ENCODE peak calls at places on chromosomes 1 and 21, in four cellular contexts. G is body of pancreas, L is spleen, T is IMR-90. Q is an unnamed sample. For H3K27me3, the result is how much of the 10 kb centered on the place peaks cover.

GRCh38 chr1:200474633-200475032 is 64.8 kb upstream of the ZNF281 start:
- DNase-seq in G (no peak), L (no peak), T (no peak), Q (no peak)

GRCh38 chr1:217528271-217528670 is 102.6 kb downstream of the GPATCH2 start:
- DNase-seq in G (no peak), L (no peak), T (peak), Q (no peak)

GRCh38 chr21:37509802-37510393 is 143.3 kb downstream of the DYRK1A start:
- DNase-seq in G (no peak), L (no peak), T (peak), Q (no peak)

GRCh38 chr1:180930687-180931086 is 18.0 kb downstream of the KIAA1614 start:
- DNase-seq in G (no peak), L (no peak), T (no peak), Q (no peak)

GRCh38 chr1:4422496-4423289 is 231.7 kb upstream of the AJAP1 start:
- DNase-seq in G (no peak), L (no peak), T (no peak), Q (no peak)

GRCh38 chr1:239031310-239031709 is 355.1 kb upstream of the CHRM3 start:
- DNase-seq in G (no peak), L (no peak), T (no peak), Q (no peak)

GRCh38 chr1:156608036-156608674 is 6.9 kb upstream of the GPATCH4 start:
- DNase-seq in G (peak), L (no peak), T (peak), Q (no peak)

GRCh38 chr21:24939288-24939687 is 668.0 kb downstream of the MRPL39 start:
- DNase-seq in G (no peak), L (no peak), T (no peak), Q (no peak)

GRCh38 chr1:43979528-43980254 is 681 bp downstream of the B4GALT2 start:
- DNase-seq in G (peak), L (peak), T (peak), Q (peak)

GRCh38 chr1:156122519-156123355 is 8.2 kb downstream of the LMNA start:
- DNase-seq in G (peak), L (no peak), T (peak), Q (no peak)

GRCh38 chr1:234605983-234606730 is 3.8 kb downstream of the IRF2BP2 start:
- DNase-seq in G (peak), L (peak), T (peak), Q (no peak)

GRCh38 chr1:64822621-64823020 is 77.7 kb downstream of the RAVER2 start:
- DNase-seq in G (no peak), L (no peak), T (peak), Q (no peak)

GRCh38 chr1:178727014-178727895 is 2.2 kb downstream of the RALGPS2 start:
- DNase-seq in G (no peak), L (no peak), T (no peak), Q (no peak)

GRCh38 chr21:45984584-45985095 is 3.1 kb downstream of the COL6A1 start:
- DNase-seq in G (no peak), L (no peak), T (no peak), Q (no peak)
- H3K4me3 ChIP-seq in G (no peak), L (no peak), T (peak), Q (no peak)

DNA sequence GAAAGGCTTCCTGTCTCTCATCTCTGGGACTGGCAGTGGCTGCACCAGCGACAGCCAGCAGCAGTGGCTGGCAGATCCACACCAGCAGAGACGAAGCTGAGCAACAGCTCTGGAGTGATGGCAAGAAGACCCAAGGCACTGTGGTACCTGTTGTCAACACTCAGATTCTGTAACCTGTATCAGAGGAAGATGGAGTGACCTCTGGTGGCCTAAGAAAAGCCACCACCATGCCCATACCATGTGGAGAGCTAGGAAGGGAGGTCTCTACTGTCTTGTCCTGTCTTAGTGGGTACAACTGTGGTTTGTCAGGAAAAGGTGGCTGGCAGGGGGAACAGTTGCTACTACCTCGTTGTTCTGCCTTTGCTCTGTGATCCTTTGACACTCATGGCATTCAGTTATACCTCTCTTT is 22.5 kb upstream of the RHBDL2 start:
- DNase-seq in G (no peak), L (no peak), T (no peak), Q (no peak)
- TF ChIP-seq CTCF in G (no peak), L (no peak), T (no peak), Q (peak)

GRCh38 chr1:25616080-25616931 is at the start of gene MAN1C1:
- DNase-seq in G (peak), L (peak), T (peak), Q (peak)
- H3K27me3 ChIP-seq in G (under half), L (under half), T (under half), Q (under half)

GRCh38 chr1:194873328-194873923 is 1687.0 kb upstream of the B3GALT2 start:
- DNase-seq in G (no peak), L (no peak), T (peak), Q (no peak)
- H3K4me3 ChIP-seq in G (no peak), L (no peak), T (no peak), Q (no peak)

GRCh38 chr1:33332357-33332789 is 11.5 kb upstream of the A3GALT2 start:
- DNase-seq in G (no peak), L (no peak), T (peak), Q (no peak)

GRCh38 chr1:33330906-33331305 is 10.0 kb upstream of the A3GALT2 start:
- DNase-seq in G (no peak), L (peak), T (no peak), Q (no peak)

GRCh38 chr1:33330376-33330890 is 9.5 kb upstream of the A3GALT2 start:
- DNase-seq in G (no peak), L (peak), T (no peak), Q (no peak)

GRCh38 chr1:33332881-33333280 is 12.0 kb upstream of the A3GALT2 start:
- DNase-seq in G (no peak), L (peak), T (no peak), Q (no peak)

DNA sequence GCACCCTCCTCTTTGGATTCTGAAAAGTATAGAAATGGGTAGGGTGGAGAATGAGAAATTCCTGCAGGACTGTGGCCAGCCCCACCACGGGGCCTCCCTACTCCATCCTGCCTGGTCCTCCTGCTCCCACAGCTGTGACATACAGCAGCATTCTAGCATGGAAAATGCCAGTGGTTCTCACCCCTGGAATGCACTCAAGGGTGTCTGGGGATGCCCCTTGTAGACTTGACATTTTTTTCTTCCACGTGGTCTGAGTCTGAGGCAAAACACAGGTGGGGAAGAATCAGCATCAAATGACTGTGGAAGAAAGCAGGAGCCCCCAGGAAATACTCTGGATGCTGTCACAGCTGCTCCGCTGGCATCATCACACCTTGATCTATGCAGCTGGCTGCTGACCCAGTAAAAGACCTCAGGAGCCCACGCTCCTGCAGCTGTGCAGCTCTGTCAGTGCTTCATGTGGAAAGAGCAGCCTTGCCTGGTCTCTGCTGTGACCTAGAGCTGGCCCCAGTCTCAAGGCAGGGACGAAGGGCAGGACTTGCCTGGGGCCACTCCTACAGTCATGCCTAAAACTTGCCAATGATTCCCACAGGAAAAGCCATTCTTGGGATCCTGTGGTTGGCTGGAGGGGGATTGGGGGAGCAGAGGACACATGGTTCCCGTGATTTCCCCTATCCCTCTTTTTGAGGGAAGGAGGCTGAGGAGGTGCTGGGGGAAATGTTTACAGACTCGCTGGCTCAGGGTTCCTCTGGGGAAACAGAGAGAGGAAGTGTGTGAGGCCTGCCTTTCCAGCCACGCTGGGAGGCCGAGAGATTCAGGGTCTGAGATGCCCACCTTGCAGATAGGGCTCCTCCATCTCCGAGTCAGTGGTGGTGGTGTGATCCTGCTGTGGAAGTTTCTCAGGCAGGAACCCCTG is 10.8 kb upstream of the A3GALT2 start:
- DNase-seq in G (no peak), L (peak), T (peak), Q (no peak)
- TF ChIP-seq CTCF in G (no peak), L (no peak), T (no peak), Q (no peak)

Q was measured in GM06990.